ENCODE peak calls at places on chromosomes 16 and 17, in seven cellular contexts. I, T, F, J, Z, D and R are unnamed samples.

GRCh38 chr17:78925662-78926555 is 722 bp upstream of the TIMP2 start:
- DNase-seq in I (no peak), T (no peak), F (no peak), J (peak), Z (peak), D (no peak), R (no peak)

GRCh38 chr17:64767269-64767997 is 105.3 kb upstream of the SMURF2 start:
- DNase-seq in I (no peak), T (no peak), F (no peak), J (no peak), Z (no peak), D (no peak), R (no peak)

GRCh38 chr16:50154369-50154947 is 1.4 kb downstream of the TENT4B start:
- DNase-seq in I (no peak), T (no peak), F (no peak), J (peak), Z (no peak), D (no peak), R (peak)

GRCh38 chr16:49592507-49593422 is 219.2 kb downstream of the C16orf78 start:
- DNase-seq in I (no peak), T (peak), F (peak), J (peak), Z (peak), D (peak), R (peak)

GRCh38 chr17:40432864-40433528 is 10.3 kb upstream of the IGFBP4 start:
- DNase-seq in I (no peak), T (no peak), F (no peak), J (no peak), Z (no peak), D (no peak), R (no peak)

GRCh38 chr16:69114976-69115355 is 9.5 kb downstream of the HAS3 start:
- DNase-seq in I (no peak), T (no peak), F (no peak), J (no peak), Z (no peak), D (no peak), R (no peak)

GRCh38 chr17:40806131-40806530 is 6.4 kb upstream of the KRT28 start:
- DNase-seq in I (no peak), T (no peak), F (no peak), J (no peak), Z (no peak), D (no peak), R (no peak)

GRCh38 chr17:71530227-71530626 is 590.6 kb upstream of the SOX9 start:
- DNase-seq in I (peak), T (no peak), F (no peak), J (no peak), Z (no peak), D (no peak), R (no peak)

GRCh38 chr17:66813314-66813713 is 21.6 kb upstream of the CACNG5 start:
- DNase-seq in I (no peak), T (no peak), F (no peak), J (no peak), Z (no peak), D (no peak), R (no peak)

GRCh38 chr17:73271078-73271477 is 9.4 kb upstream of the CPSF4L start:
- DNase-seq in I (no peak), T (peak), F (no peak), J (no peak), Z (no peak), D (no peak), R (no peak)

GRCh38 chr17:80857721-80858171 is 133.9 kb upstream of the CHMP6 start:
- DNase-seq in I (no peak), T (no peak), F (no peak), J (no peak), Z (no peak), D (no peak), R (no peak)

GRCh38 chr17:54882371-54882770 is 18.3 kb upstream of the TOM1L1 start:
- DNase-seq in I (no peak), T (no peak), F (no peak), J (no peak), Z (no peak), D (no peak), R (no peak)

GRCh38 chr17:41413353-41413752 is 11.0 kb downstream of the KRT37 start:
- DNase-seq in I (no peak), T (no peak), F (peak), J (peak), Z (no peak), D (peak), R (no peak)

GRCh38 chr16:88411951-88412576 is 29.3 kb downstream of the ZNF469 start:
- DNase-seq in I (no peak), T (no peak), F (no peak), J (no peak), Z (no peak), D (no peak), R (no peak)